ENCODE peak calls at places on chromosomes 16 and 17, in six cellular contexts. One of them, this sample, is unnamed.

GRCh38 chr17:29292992-29293889 is 707 bp downstream of the NUFIP2 start:
- DNase-seq in IMR-90: peak; percentile 34
- DNase-seq in H9: peak; percentile 71
- DNase-seq in H1: peak; percentile 78
- DNase-seq in mesenchymal stem cell: peak; percentile 67
- DNase-seq in trophoblast cell: peak; percentile 42
- DNase-seq in this sample: peak; percentile 66

GRCh38 chr16:54174201-54174600 is 112.4 kb downstream of the IRX3 start:
- DNase-seq in IMR-90: no peak
- DNase-seq in H9: no peak
- DNase-seq in H1: no peak
- DNase-seq in mesenchymal stem cell: no peak
- DNase-seq in trophoblast cell: no peak
- DNase-seq in this sample: no peak

GRCh38 chr17:7405413-7405881 is 1.6 kb upstream of the TMEM256 start:
- DNase-seq in IMR-90: no peak
- DNase-seq in H9: no peak
- DNase-seq in H1: peak; percentile 66
- DNase-seq in mesenchymal stem cell: peak; percentile 34
- DNase-seq in trophoblast cell: no peak
- DNase-seq in this sample: no peak

GRCh38 chr17:29789186-29790170 is 140.6 kb downstream of the SSH2 start:
- DNase-seq in IMR-90: no peak
- DNase-seq in H9: no peak
- DNase-seq in H1: no peak
- DNase-seq in mesenchymal stem cell: no peak
- DNase-seq in trophoblast cell: peak; percentile 56
- DNase-seq in this sample: no peak

GRCh38 chr17:56835259-56835575 is 1.3 kb downstream of the DGKE start:
- DNase-seq in IMR-90: peak; percentile 21
- DNase-seq in H9: no peak
- DNase-seq in H1: no peak
- DNase-seq in mesenchymal stem cell: no peak
- DNase-seq in trophoblast cell: no peak
- DNase-seq in this sample: no peak

GRCh38 chr17:65674246-65675045 is 113.0 kb upstream of the AXIN2 start:
- DNase-seq in IMR-90: no peak
- DNase-seq in H9: no peak
- DNase-seq in H1: no peak
- DNase-seq in mesenchymal stem cell: no peak
- DNase-seq in trophoblast cell: no peak
- DNase-seq in this sample: no peak

GRCh38 chr16:51886456-51886855 is 660.5 kb downstream of the TOX3 start:
- DNase-seq in IMR-90: no peak
- DNase-seq in H9: no peak
- DNase-seq in H1: no peak
- DNase-seq in mesenchymal stem cell: peak; percentile 54
- DNase-seq in trophoblast cell: no peak
- DNase-seq in this sample: no peak

GRCh38 chr17:1834378-1835149 is 4.8 kb downstream of the RPA1 start:
- DNase-seq in IMR-90: no peak
- DNase-seq in H9: no peak
- DNase-seq in H1: no peak
- DNase-seq in mesenchymal stem cell: no peak
- DNase-seq in trophoblast cell: no peak
- DNase-seq in this sample: no peak

GRCh38 chr17:7556627-7557026 is 1.9 kb upstream of the TNFSF13 start:
- DNase-seq in IMR-90: no peak
- DNase-seq in H9: no peak
- DNase-seq in H1: no peak
- DNase-seq in mesenchymal stem cell: no peak
- DNase-seq in trophoblast cell: no peak
- DNase-seq in this sample: no peak

GRCh38 chr16:61182416-61182815 is 853.8 kb downstream of the CDH8 start:
- DNase-seq in IMR-90: no peak
- DNase-seq in H9: no peak
- DNase-seq in H1: no peak
- DNase-seq in mesenchymal stem cell: no peak
- DNase-seq in trophoblast cell: no peak
- DNase-seq in this sample: no peak

GRCh38 chr17:15343749-15344148 is 2.4 kb upstream of the TEKT3 start:
- DNase-seq in IMR-90: peak; percentile 75
- DNase-seq in H9: no peak
- DNase-seq in H1: no peak
- DNase-seq in mesenchymal stem cell: peak; percentile 56
- DNase-seq in trophoblast cell: peak; percentile 42
- DNase-seq in this sample: no peak

GRCh38 chr16:85369741-85370528 is 243.2 kb upstream of the GSE1 start:
- DNase-seq in IMR-90: no peak
- DNase-seq in H9: peak; percentile 74
- DNase-seq in H1: peak; percentile 97
- DNase-seq in mesenchymal stem cell: peak; percentile 71
- DNase-seq in trophoblast cell: peak; percentile 37
- DNase-seq in this sample: peak; percentile 43

GRCh38 chr17:41654134-41654907 is 29.9 kb upstream of the KRT17 start:
- DNase-seq in IMR-90: no peak
- DNase-seq in H9: no peak
- DNase-seq in H1: no peak
- DNase-seq in mesenchymal stem cell: no peak
- DNase-seq in trophoblast cell: peak; percentile 67
- DNase-seq in this sample: no peak

GRCh38 chr17:2331303-2331702 is 5.0 kb downstream of the TSR1 start:
- DNase-seq in IMR-90: no peak
- DNase-seq in H9: no peak
- DNase-seq in H1: no peak
- DNase-seq in mesenchymal stem cell: no peak
- DNase-seq in trophoblast cell: no peak
- DNase-seq in this sample: no peak

GRCh38 chr17:58161566-58161965 is 5.2 kb upstream of the OR4D2 start:
- DNase-seq in IMR-90: no peak
- DNase-seq in H9: no peak
- DNase-seq in H1: no peak
- DNase-seq in mesenchymal stem cell: no peak
- DNase-seq in trophoblast cell: no peak
- DNase-seq in this sample: no peak

GRCh38 chr17:9880582-9880999 is 24.5 kb downstream of the RCVRN start:
- DNase-seq in IMR-90: no peak
- DNase-seq in H9: no peak
- DNase-seq in H1: no peak
- DNase-seq in mesenchymal stem cell: no peak
- DNase-seq in trophoblast cell: no peak
- DNase-seq in this sample: no peak

GRCh38 chr17:19331134-19331533 is 31.4 kb downstream of the B9D1 start:
- DNase-seq in IMR-90: peak; percentile 92
- DNase-seq in H9: no peak
- DNase-seq in H1: no peak
- DNase-seq in mesenchymal stem cell: peak; percentile 77
- DNase-seq in trophoblast cell: peak; percentile 80
- DNase-seq in this sample: no peak

GRCh38 chr17:72654746-72655145 is 437.7 kb downstream of the SLC39A11 start:
- DNase-seq in IMR-90: no peak
- DNase-seq in H9: no peak
- DNase-seq in H1: no peak
- DNase-seq in mesenchymal stem cell: no peak
- DNase-seq in trophoblast cell: no peak
- DNase-seq in this sample: no peak

GRCh38 chr17:3888343-3889171 is 4.3 kb downstream of the CAMKK1 start:
- DNase-seq in IMR-90: peak; percentile 94
- DNase-seq in H9: peak; percentile 92
- DNase-seq in H1: peak; percentile 70
- DNase-seq in mesenchymal stem cell: peak; percentile 93
- DNase-seq in trophoblast cell: no peak
- DNase-seq in this sample: no peak

GRCh38 chr17:71496552-71496951 is 624.3 kb upstream of the SOX9 start:
- DNase-seq in IMR-90: peak; percentile 78
- DNase-seq in H9: no peak
- DNase-seq in H1: no peak
- DNase-seq in mesenchymal stem cell: peak; percentile 79
- DNase-seq in trophoblast cell: no peak
- DNase-seq in this sample: no peak

GRCh38 chr17:14305785-14306496 is 5.1 kb downstream of the HS3ST3B1 start:
- DNase-seq in IMR-90: no peak
- DNase-seq in H9: peak; percentile 4
- DNase-seq in H1: no peak
- DNase-seq in mesenchymal stem cell: peak; percentile 40
- DNase-seq in trophoblast cell: no peak
- DNase-seq in this sample: no peak

GRCh38 chr17:14845562-14846335 is 419.4 kb downstream of the PMP22 start:
- DNase-seq in IMR-90: peak; percentile 18
- DNase-seq in H9: no peak
- DNase-seq in H1: no peak
- DNase-seq in mesenchymal stem cell: no peak
- DNase-seq in trophoblast cell: peak; percentile 57
- DNase-seq in this sample: no peak

GRCh38 chr17:17042851-17043667 is 802 bp downstream of the MPRIP start:
- DNase-seq in IMR-90: peak; percentile 66
- DNase-seq in H9: peak; percentile 49
- DNase-seq in H1: no peak
- DNase-seq in mesenchymal stem cell: peak; percentile 67
- DNase-seq in trophoblast cell: no peak
- DNase-seq in this sample: peak; percentile 20

GRCh38 chr16:27257271-27257670 is 11.3 kb downstream of the NSMCE1 start:
- DNase-seq in IMR-90: no peak
- DNase-seq in H9: no peak
- DNase-seq in H1: no peak
- DNase-seq in mesenchymal stem cell: no peak
- DNase-seq in trophoblast cell: no peak
- DNase-seq in this sample: no peak

GRCh38 chr17:16352303-16352837 is 899 bp downstream of the CENPV start:
- DNase-seq in IMR-90: peak; percentile 30
- DNase-seq in H9: peak; percentile 76
- DNase-seq in H1: peak; percentile 67
- DNase-seq in mesenchymal stem cell: peak; percentile 53
- DNase-seq in trophoblast cell: no peak
- DNase-seq in this sample: peak; percentile 66

GRCh38 chr16:13298676-13299075 is 397.3 kb downstream of the SHISA9 start:
- DNase-seq in IMR-90: no peak
- DNase-seq in H9: no peak
- DNase-seq in H1: peak; percentile 48
- DNase-seq in mesenchymal stem cell: no peak
- DNase-seq in trophoblast cell: no peak
- DNase-seq in this sample: no peak

GRCh38 chr17:41518789-41519449 is at the start of gene KRT15:
- DNase-seq in IMR-90: peak; percentile 28
- DNase-seq in H9: no peak
- DNase-seq in H1: no peak
- DNase-seq in mesenchymal stem cell: no peak
- DNase-seq in trophoblast cell: no peak
- DNase-seq in this sample: no peak

GRCh38 chr16:70604407-70605283 is 41.7 kb upstream of the IL34 start:
- DNase-seq in IMR-90: no peak
- DNase-seq in H9: no peak
- DNase-seq in H1: no peak
- DNase-seq in mesenchymal stem cell: no peak
- DNase-seq in trophoblast cell: no peak
- DNase-seq in this sample: no peak
- H3K14ac ChIP-seq in IMR-90: no peak overlapping the region
- H3K14ac ChIP-seq in H9: no peak overlapping the region
- H3K14ac ChIP-seq in H1: no peak overlapping the region
- H3K14ac ChIP-seq in mesenchymal stem cell: no peak overlapping the region
- H3K14ac ChIP-seq in trophoblast cell: no peak overlapping the region
- H3K14ac ChIP-seq in this sample: no peak overlapping the region

DNA sequence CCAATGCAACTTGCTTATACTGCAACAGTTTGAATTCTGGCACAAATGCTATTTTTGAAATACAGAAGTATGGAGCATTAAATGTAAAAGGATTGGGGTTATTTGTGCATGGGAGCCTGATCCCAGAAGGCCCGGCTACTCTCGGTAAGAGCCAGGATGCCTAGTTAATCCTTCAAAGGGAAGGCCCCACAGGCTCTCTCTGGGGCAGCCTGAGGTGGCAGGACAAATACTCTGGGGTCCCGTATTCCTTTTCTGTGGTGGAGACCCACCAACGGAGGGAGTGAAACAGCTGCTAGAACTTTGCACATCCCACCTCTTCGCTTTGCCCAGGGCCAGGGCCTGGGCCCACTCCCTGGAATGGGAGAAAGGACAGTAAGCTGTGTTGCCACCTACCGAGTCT is 30.4 kb downstream of the ERN1 start:
- DNase-seq in IMR-90: no peak
- DNase-seq in H9: no peak
- DNase-seq in H1: no peak
- DNase-seq in mesenchymal stem cell: no peak
- DNase-seq in trophoblast cell: no peak
- DNase-seq in this sample: no peak
- H3K14ac ChIP-seq in IMR-90: no peak overlapping the region
- H3K14ac ChIP-seq in H9: no peak overlapping the region
- H3K14ac ChIP-seq in H1: no peak overlapping the region
- H3K14ac ChIP-seq in mesenchymal stem cell: peak overlapping the region; percentile 12
- H3K14ac ChIP-seq in trophoblast cell: no peak overlapping the region
- H3K14ac ChIP-seq in this sample: no peak overlapping the region

DNA sequence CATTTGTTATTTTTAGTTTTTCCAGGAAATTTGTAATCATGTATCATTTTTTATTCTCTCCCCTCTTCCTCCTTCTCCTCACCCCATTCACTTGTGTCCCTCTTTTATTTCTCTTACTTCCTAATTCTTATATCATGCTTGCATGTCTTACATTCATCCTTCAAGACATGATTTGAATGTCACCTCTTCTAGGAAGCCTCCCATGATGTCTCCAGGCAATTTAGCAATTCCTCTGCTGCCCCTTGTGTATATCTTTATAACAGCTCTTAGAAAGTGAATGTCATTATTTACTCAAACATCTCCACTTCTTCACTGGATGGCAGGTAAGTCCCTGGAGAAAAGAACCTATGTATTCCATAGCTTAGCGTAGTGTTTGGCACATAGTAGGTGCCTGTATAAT is 7.8 kb downstream of the HNF1B start:
- DNase-seq in IMR-90: no peak
- DNase-seq in H9: no peak
- DNase-seq in H1: no peak
- DNase-seq in mesenchymal stem cell: no peak
- DNase-seq in trophoblast cell: no peak
- DNase-seq in this sample: no peak
- H3K14ac ChIP-seq in IMR-90: no peak overlapping the region
- H3K14ac ChIP-seq in H9: no peak overlapping the region
- H3K14ac ChIP-seq in H1: no peak overlapping the region
- H3K14ac ChIP-seq in mesenchymal stem cell: no peak overlapping the region
- H3K14ac ChIP-seq in trophoblast cell: no peak overlapping the region
- H3K14ac ChIP-seq in this sample: no peak overlapping the region

GRCh38 chr17:39942076-39942475 is 14.5 kb downstream of the LRRC3C start:
- DNase-seq in IMR-90: no peak
- DNase-seq in H9: no peak
- DNase-seq in H1: no peak
- DNase-seq in mesenchymal stem cell: no peak
- DNase-seq in trophoblast cell: no peak
- DNase-seq in this sample: no peak

GRCh38 chr17:39939588-39940419 is 12.3 kb downstream of the LRRC3C start:
- DNase-seq in IMR-90: peak; percentile 98
- DNase-seq in H9: no peak
- DNase-seq in H1: no peak
- DNase-seq in mesenchymal stem cell: peak; percentile 90
- DNase-seq in trophoblast cell: no peak
- DNase-seq in this sample: no peak

GRCh38 chr17:39943702-39944392 is 16.3 kb downstream of the LRRC3C start:
- DNase-seq in IMR-90: no peak
- DNase-seq in H9: no peak
- DNase-seq in H1: no peak
- DNase-seq in mesenchymal stem cell: no peak
- DNase-seq in trophoblast cell: no peak
- DNase-seq in this sample: no peak

GRCh38 chr17:39946551-39947330 is 16.1 kb upstream of the GSDMA start:
- DNase-seq in IMR-90: no peak
- DNase-seq in H9: no peak
- DNase-seq in H1: no peak
- DNase-seq in mesenchymal stem cell: no peak
- DNase-seq in trophoblast cell: no peak
- DNase-seq in this sample: no peak

GRCh38 chr17:39944393-39944711 is 16.8 kb downstream of the LRRC3C start:
- DNase-seq in IMR-90: no peak
- DNase-seq in H9: no peak
- DNase-seq in H1: no peak
- DNase-seq in mesenchymal stem cell: no peak
- DNase-seq in trophoblast cell: no peak
- DNase-seq in this sample: no peak
- H3K14ac ChIP-seq in IMR-90: no peak overlapping the region
- H3K14ac ChIP-seq in H9: no peak overlapping the region
- H3K14ac ChIP-seq in H1: no peak overlapping the region
- H3K14ac ChIP-seq in mesenchymal stem cell: no peak overlapping the region
- H3K14ac ChIP-seq in trophoblast cell: no peak overlapping the region
- H3K14ac ChIP-seq in this sample: no peak overlapping the region

This sample was measured in neuronal stem cell.